ENCODE peak calls at places on chromosomes 13 and 19, in nine cellular contexts. W is brain microvascular endothelial cell; X is CD4-positive, alpha-beta memory T cell; Q is neural progenitor cell; F is cardiac muscle cell; B is PC-3; I is neuronal stem cell; T is heart left ventricle; J is ascending aorta. P is an unnamed sample.

GRCh38 chr13:46476174-46476573 is 76.8 kb upstream of the LRCH1 start:
- DNase-seq in W (no peak), X (no peak), Q (no peak), F (peak), B (no peak), I (no peak), T (no peak), J (no peak), P (no peak)

GRCh38 chr13:98482476-98483444 is 94.1 kb downstream of the STK24 start:
- DNase-seq in W (peak), X (no peak), Q (peak), F (peak), B (no peak), I (no peak), T (peak), J (peak), P (no peak)

GRCh38 chr19:45782162-45782623 is at the start of gene DMPK:
- DNase-seq in W (no peak), X (no peak), Q (no peak), F (no peak), B (no peak), I (no peak), T (peak), J (no peak), P (no peak)

GRCh38 chr13:94658926-94659649 is 53.3 kb downstream of the SOX21 start:
- DNase-seq in W (no peak), X (no peak), Q (no peak), F (no peak), B (peak), I (no peak), T (no peak), J (no peak), P (no peak)

GRCh38 chr19:10230904-10231623 is at the start of gene S1PR2:
- DNase-seq in W (peak), X (peak), Q (peak), F (peak), B (peak), I (peak), T (peak), J (no peak), P (no peak)

GRCh38 chr19:28606269-28607032 is 606.5 kb downstream of the UQCRFS1 start:
- DNase-seq in W (no peak), X (no peak), Q (no peak), F (no peak), B (no peak), I (no peak), T (no peak), J (no peak), P (no peak)

GRCh38 chr19:52637718-52638585 is at the start of gene ZNF83:
- DNase-seq in W (peak), X (peak), Q (peak), F (peak), B (peak), I (peak), T (peak), J (peak), P (peak)

GRCh38 chr19:56088454-56089215 is 32.5 kb downstream of the ZNF787 start:
- DNase-seq in W (no peak), X (no peak), Q (no peak), F (no peak), B (no peak), I (no peak), T (no peak), J (no peak), P (no peak)

GRCh38 chr19:28281676-28282075 is 931.3 kb downstream of the UQCRFS1 start:
- DNase-seq in W (no peak), X (no peak), Q (no peak), F (no peak), B (no peak), I (no peak), T (no peak), J (no peak), P (no peak)

GRCh38 chr13:112826565-112826964 is 136.7 kb downstream of the ATP11A start:
- DNase-seq in W (no peak), X (no peak), Q (no peak), F (no peak), B (no peak), I (no peak), T (no peak), J (no peak), P (no peak)

GRCh38 chr13:45361596-45362206 is 20.7 kb upstream of the TPT1 start:
- DNase-seq in W (no peak), X (no peak), Q (no peak), F (no peak), B (peak), I (no peak), T (no peak), J (no peak), P (peak)

DNA sequence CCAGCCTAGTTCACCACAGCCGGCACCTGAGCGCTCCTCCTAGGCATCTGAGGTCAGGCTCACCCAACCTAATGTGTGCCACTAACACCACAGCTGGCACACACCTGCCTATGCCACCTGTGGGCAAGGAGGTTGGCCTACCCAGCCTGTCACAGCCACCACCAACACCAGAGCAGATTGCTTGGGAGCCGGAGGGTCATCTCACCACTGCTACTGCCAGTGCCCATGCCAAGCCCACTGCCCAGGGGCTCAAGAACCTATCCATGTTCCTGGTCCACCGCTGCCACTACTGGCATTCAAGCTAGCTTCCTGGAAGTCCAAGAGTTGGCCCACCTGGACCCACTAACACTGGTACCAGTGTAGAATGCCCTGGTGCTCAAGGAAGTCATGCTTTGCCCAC is 42.5 kb downstream of the F2RL3 start:
- DNase-seq in W (no peak), X (no peak), Q (no peak), F (no peak), B (no peak), I (no peak), T (no peak), J (no peak), P (no peak)
- H3K4me3 ChIP-seq in W (no peak), X (no peak), Q (no peak), F (no peak), B (no peak), I (no peak), T (no peak), J (no peak), P (no peak)

DNA sequence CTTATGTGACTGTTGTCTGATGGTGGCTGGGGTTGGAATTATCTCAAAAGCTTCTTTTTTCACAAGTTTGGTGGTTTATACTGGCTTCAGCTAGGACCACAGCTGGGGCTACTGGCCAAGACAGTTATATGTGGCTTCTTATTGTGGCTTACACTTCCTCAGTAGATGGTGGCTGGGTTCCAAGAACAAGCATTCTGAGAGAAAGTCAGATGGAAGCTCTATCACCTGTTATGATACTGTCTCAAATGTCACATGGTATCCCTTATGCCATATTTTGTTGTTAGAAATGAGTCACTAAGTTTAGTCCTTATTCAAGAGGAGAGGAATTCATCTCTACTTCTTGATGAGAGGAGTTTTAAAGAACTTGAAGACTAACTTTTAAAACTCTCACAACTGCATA is 41.6 kb downstream of the NDFIP2 start:
- DNase-seq in W (peak), X (no peak), Q (no peak), F (peak), B (peak), I (no peak), T (no peak), J (no peak), P (no peak)
- H3K27ac ChIP-seq in W (peak), X (no peak), Q (no peak), F (no peak), B (no peak), I (no peak), T (no peak), J (no peak), P (no peak)

GRCh38 chr19:54421169-54421516 is 5.9 kb downstream of the TTYH1 start:
- DNase-seq in W (no peak), X (no peak), Q (no peak), F (no peak), B (no peak), I (no peak), T (no peak), J (no peak), P (no peak)

GRCh38 chr19:54420068-54420382 is 4.8 kb downstream of the TTYH1 start:
- DNase-seq in W (no peak), X (no peak), Q (no peak), F (no peak), B (no peak), I (no peak), T (no peak), J (no peak), P (no peak)

GRCh38 chr19:54418930-54419800 is 3.9 kb downstream of the TTYH1 start:
- DNase-seq in W (no peak), X (no peak), Q (no peak), F (no peak), B (no peak), I (no peak), T (no peak), J (no peak), P (no peak)

GRCh38 chr19:54421521-54421920 is 6.3 kb downstream of the TTYH1 start:
- DNase-seq in W (no peak), X (no peak), Q (no peak), F (no peak), B (no peak), I (no peak), T (no peak), J (no peak), P (no peak)

GRCh38 chr19:54420383-54421168 is 5.3 kb downstream of the TTYH1 start:
- DNase-seq in W (peak), X (no peak), Q (peak), F (peak), B (no peak), I (peak), T (peak), J (no peak), P (no peak)
- H3K4me3 ChIP-seq in W (no peak), X (no peak), Q (peak), F (no peak), B (no peak), I (peak), T (no peak), J (no peak), P (no peak)

GRCh38 chr13:99875391-99875790 is 96.2 kb downstream of the ZIC5 start:
- DNase-seq in W (no peak), X (no peak), Q (no peak), F (no peak), B (no peak), I (no peak), T (no peak), J (no peak), P (no peak)
- H3K27ac ChIP-seq in W (no peak), X (no peak), Q (peak), F (no peak), B (no peak), I (no peak), T (no peak), J (no peak), P (no peak)

DNA sequence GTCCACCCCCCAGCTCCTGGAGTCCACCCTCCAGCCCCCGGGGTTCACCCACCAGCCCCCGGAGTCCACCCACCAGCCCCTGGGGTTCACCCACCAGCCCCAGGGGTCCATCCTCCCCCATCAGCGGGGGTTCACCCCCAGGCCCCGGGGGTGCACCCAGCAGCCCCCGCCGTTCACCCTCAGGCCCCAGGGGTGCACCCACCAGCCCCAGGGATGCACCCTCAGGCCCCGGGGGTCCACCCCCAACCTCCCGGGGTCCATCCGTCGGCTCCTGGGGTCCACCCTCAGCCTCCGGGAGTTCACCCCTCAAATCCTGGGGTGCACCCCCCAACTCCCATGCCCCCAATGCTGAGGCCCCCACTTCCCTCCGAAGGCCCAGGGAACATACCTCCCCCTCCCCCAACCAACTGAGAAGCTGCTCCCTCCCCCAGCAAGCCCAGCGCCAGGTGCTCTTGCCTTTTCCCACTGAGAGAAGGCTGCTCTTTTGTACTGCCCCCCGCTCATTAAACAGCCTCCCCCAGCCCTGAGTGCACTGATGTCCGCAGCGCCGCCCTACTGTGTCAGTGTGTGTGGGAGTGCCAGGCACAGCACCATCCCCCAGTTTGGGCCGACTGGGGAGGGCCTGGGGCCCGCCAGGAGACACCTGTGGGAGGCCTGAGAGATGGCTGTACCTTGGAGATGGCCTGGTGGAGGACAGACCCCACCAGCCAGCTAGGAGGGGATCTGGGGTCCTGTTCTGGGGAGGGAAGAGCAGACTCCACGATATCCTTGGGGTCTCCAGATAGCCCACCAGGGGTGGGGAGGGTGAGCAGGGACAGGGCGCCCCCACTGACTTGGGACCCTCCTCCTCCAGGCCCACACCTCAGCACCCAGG is 750 bp upstream of the AMH start:
- DNase-seq in W (no peak), X (no peak), Q (no peak), F (no peak), B (no peak), I (no peak), T (no peak), J (no peak), P (no peak)
- H3K4me3 ChIP-seq in W (no peak), X (no peak), Q (no peak), F (no peak), B (no peak), I (no peak), T (no peak), J (no peak), P (no peak)

DNA sequence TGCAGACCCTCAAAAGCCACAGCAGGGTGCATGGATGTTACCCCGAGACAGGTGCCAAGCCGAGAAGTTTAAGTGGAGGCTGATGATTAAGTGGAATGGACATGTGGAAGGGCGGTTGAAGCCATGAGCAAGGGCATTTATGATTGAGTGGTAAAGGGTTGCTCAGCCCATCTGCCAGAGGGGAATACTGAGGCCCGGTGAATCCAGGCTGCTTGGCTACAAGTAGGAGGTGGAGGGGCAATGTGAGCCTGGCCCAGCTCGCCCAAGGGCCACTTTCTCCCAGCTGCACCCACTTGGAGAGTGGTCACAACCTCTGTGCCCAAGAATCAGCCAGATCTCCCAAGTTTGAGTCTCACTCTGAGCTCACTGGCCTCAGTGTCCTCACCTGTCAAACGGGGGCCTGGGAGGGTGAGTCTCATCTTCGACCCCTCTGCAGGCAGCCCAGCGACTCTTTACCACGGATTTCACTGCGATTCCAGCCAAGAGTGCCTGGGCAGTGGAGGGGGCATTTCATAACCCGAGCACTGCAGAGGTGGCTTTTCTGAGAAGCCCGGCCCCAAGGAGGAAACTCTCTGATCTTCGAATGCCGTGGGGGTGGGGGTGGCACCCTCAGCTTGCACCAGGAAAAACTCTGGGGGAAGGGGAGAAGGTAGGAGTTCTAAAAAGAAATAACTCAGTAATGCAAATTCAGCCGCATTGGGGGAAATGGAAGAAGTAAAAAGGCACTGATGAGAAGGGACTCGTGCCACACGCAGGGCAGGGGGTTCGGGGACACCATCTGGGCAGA is 62.8 kb upstream of the KLF2 start:
- DNase-seq in W (no peak), X (no peak), Q (no peak), F (no peak), B (no peak), I (no peak), T (no peak), J (no peak), P (no peak)
- H3K27ac ChIP-seq in W (no peak), X (no peak), Q (no peak), F (peak), B (no peak), I (no peak), T (no peak), J (no peak), P (no peak)

GRCh38 chr19:7670150-7670784 is 1.4 kb downstream of the RETN start:
- DNase-seq in W (no peak), X (peak), Q (peak), F (peak), B (no peak), I (no peak), T (no peak), J (no peak), P (no peak)
- H3K4me3 ChIP-seq in W (no peak), X (no peak), Q (peak), F (peak), B (no peak), I (peak), T (no peak), J (peak), P (peak)

GRCh38 chr13:52599853-52600603 is 42.2 kb upstream of the HNRNPA1L2 start:
- DNase-seq in W (no peak), X (no peak), Q (peak), F (peak), B (no peak), I (no peak), T (peak), J (no peak), P (peak)
- H3K27ac ChIP-seq in W (peak), X (no peak), Q (no peak), F (no peak), B (no peak), I (no peak), T (peak), J (peak), P (peak)

GRCh38 chr13:114144606-114145244 is 12.3 kb upstream of the RASA3 start:
- DNase-seq in W (no peak), X (no peak), Q (no peak), F (no peak), B (no peak), I (no peak), T (no peak), J (no peak), P (no peak)
- H3K4me3 ChIP-seq in W (no peak), X (no peak), Q (no peak), F (no peak), B (no peak), I (no peak), T (no peak), J (no peak), P (no peak)